ENCODE peak calls at places on chromosomes 2 and 18, in ten cellular contexts. G is cardiac fibroblast; P is NCI-H2171 treated with DMSO at 0.1 percent for 48 hours; E is midbrain; C is activated CD4-positive, alpha-beta T cell treated with anti-CD3 and anti-CD28 coated beads, Interleukin-2, amount 50 U/mL, for 48 hours; S is K562; X is AG04449; O is ureter; I is hepatic stellate cell; J is left ventricle myocardium superior. B is an unnamed sample.

GRCh38 chr2:151853070-151853758 is 25.0 kb upstream of the ARL5A start:
- DNase-seq in J (no peak), G (no peak), C (no peak), X (no peak), I (no peak), P (no peak), S (no peak), E (no peak), O (no peak), B (no peak)

GRCh38 chr18:76823166-76823539 is 796 bp downstream of the ZNF236 start:
- DNase-seq in J (no peak), P (no peak), O (no peak), G (no peak), I (no peak), C (peak), X (no peak), E (no peak), S (no peak), B (no peak)

GRCh38 chr18:1062592-1062991 is 157.9 kb downstream of the ADCYAP1 start:
- DNase-seq in I (no peak), C (no peak), G (peak), J (no peak), P (no peak), O (no peak), X (no peak), S (no peak), E (no peak), B (no peak)

GRCh38 chr2:171723724-171724683 is 36.7 kb downstream of the DYNC1I2 start:
- DNase-seq in I (no peak), C (no peak), O (no peak), S (no peak), P (peak), G (peak), J (no peak), X (no peak), E (peak), B (peak)

GRCh38 chr2:241999184-241999583 is 129.7 kb downstream of the RTP5 start:
- DNase-seq in I (no peak), X (no peak), S (no peak), O (no peak), J (no peak), G (no peak), E (no peak), C (no peak), P (no peak), B (no peak)

GRCh38 chr2:43105586-43106562 is 120.5 kb downstream of the ZFP36L2 start:
- DNase-seq in X (no peak), P (no peak), C (no peak), I (peak), G (peak), S (peak), E (peak), O (peak), J (peak), B (no peak)

GRCh38 chr2:238139141-238139840 is 823 bp downstream of the KLHL30 start:
- DNase-seq in P (peak), J (peak), G (no peak), S (peak), E (no peak), O (no peak), C (peak), I (no peak), X (no peak), B (no peak)

GRCh38 chr2:232776435-232776834 is at the start of gene KCNJ13:
- DNase-seq in P (no peak), C (no peak), E (no peak), O (no peak), J (no peak), S (peak), I (no peak), G (no peak), X (no peak), B (no peak)

GRCh38 chr2:51218057-51218456 is 186.1 kb upstream of the NRXN1 start:
- DNase-seq in J (no peak), X (no peak), C (no peak), P (no peak), E (no peak), O (no peak), S (no peak), G (no peak), I (no peak), B (no peak)

GRCh38 chr2:120397362-120397811 is 51.5 kb downstream of the INHBB start:
- DNase-seq in C (no peak), E (no peak), P (peak), S (no peak), G (no peak), J (no peak), I (no peak), O (no peak), X (peak), B (no peak)

GRCh38 chr2:49043405-49043982 is 110.8 kb downstream of the FSHR start:
- DNase-seq in C (no peak), O (no peak), J (no peak), I (no peak), S (no peak), E (no peak), X (no peak), G (no peak), P (no peak), B (no peak)

GRCh38 chr2:176895158-176895557 is 317.4 kb upstream of the HNRNPA3 start:
- DNase-seq in X (no peak), I (no peak), G (no peak), O (no peak), S (no peak), J (no peak), E (no peak), C (no peak), P (no peak), B (no peak)

GRCh38 chr2:24492283-24493272 is 1.5 kb downstream of the NCOA1 start:
- DNase-seq in I (no peak), X (no peak), P (no peak), J (no peak), E (peak), O (no peak), G (peak), C (no peak), S (no peak), B (no peak)